ENCODE peak calls at places on chromosomes 4 and X, in five cellular contexts. T is effector memory CD8-positive, alpha-beta T cell; D is activated CD4-positive, alpha-beta T cell treated with anti-CD3 and anti-CD28 coated beads, Interleukin-2, amount 10 ng/mL, durations not matched to agents 7 days and 5 days; U is activated T-helper 1 cell treated with anti-CD3 and anti-CD28 coated beads, Interleukin-2, amount 50 U/mL, for 16 hours; K is iris pigment epithelial cell. V is an unnamed sample.

GRCh38 chrX:82230013-82230412 is 1028.1 kb downstream of the SH3BGRL start:
- DNase-seq in T (no peak), D (no peak), U (no peak), K (no peak), V (no peak)

GRCh38 chr4:153731239-153731638 is 28.6 kb downstream of the RNF175 start:
- DNase-seq in T (no peak), D (no peak), U (no peak), K (peak), V (peak)

GRCh38 chr4:53089940-53090729 is 228.0 kb downstream of the RASL11B start:
- DNase-seq in T (no peak), D (no peak), U (no peak), K (peak), V (no peak)

GRCh38 chr4:8439168-8439567 is 1.4 kb downstream of the ACOX3 start:
- DNase-seq in T (no peak), D (no peak), U (no peak), K (peak), V (no peak)

GRCh38 chrX:36859231-36859630 is 148.9 kb upstream of the FAM47C start:
- DNase-seq in T (no peak), D (no peak), U (no peak), K (no peak), V (no peak)

GRCh38 chr4:26931961-26932360 is 71.3 kb downstream of the STIM2 start:
- DNase-seq in T (no peak), D (no peak), U (no peak), K (peak), V (no peak)

GRCh38 chr4:30386266-30386895 is 333.8 kb upstream of the PCDH7 start:
- DNase-seq in T (no peak), D (no peak), U (no peak), K (peak), V (peak)

GRCh38 chr4:73690051-73690744 is 50.2 kb upstream of the CXCL8 start:
- DNase-seq in T (no peak), D (no peak), U (no peak), K (peak), V (peak)

GRCh38 chrX:108199691-108200090 is 108.1 kb downstream of the ATG4A start:
- DNase-seq in T (no peak), D (peak), U (no peak), K (peak), V (peak)

GRCh38 chr4:74920704-74921103 is 12.2 kb upstream of the PARM1 start:
- DNase-seq in T (no peak), D (no peak), U (no peak), K (no peak), V (no peak)

GRCh38 chr4:183984561-183984960 is 79.5 kb downstream of the STOX2 start:
- DNase-seq in T (no peak), D (no peak), U (no peak), K (no peak), V (no peak)

GRCh38 chr4:88599298-88599697 is 7.0 kb downstream of the HERC3 start:
- DNase-seq in T (no peak), D (no peak), U (no peak), K (peak), V (peak)

GRCh38 chr4:174669278-174669677 is 147.0 kb upstream of the HPGD start:
- DNase-seq in T (no peak), D (no peak), U (no peak), K (peak), V (peak)

GRCh38 chrX:152896450-152896849 is 1.4 kb upstream of the ZNF185 start:
- DNase-seq in T (no peak), D (no peak), U (no peak), K (no peak), V (peak)

GRCh38 chr4:98780111-98780549 is 121.7 kb upstream of the TSPAN5 start:
- DNase-seq in T (no peak), D (no peak), U (no peak), K (peak), V (no peak)

GRCh38 chr4:1035510-1035909 is 24.1 kb downstream of the FGFRL1 start:
- DNase-seq in T (no peak), D (no peak), U (no peak), K (no peak), V (no peak)

GRCh38 chr4:153510252-153511001 is 44.3 kb downstream of the TMEM131L start:
- DNase-seq in T (no peak), D (no peak), U (no peak), K (no peak), V (no peak)

GRCh38 chr4:160352637-160353036 is 1249.8 kb downstream of the RAPGEF2 start:
- DNase-seq in T (no peak), D (no peak), U (no peak), K (no peak), V (no peak)

GRCh38 chr4:53721276-53721675 is 130.0 kb upstream of the LNX1 start:
- DNase-seq in T (no peak), D (no peak), U (no peak), K (no peak), V (no peak)

GRCh38 chr4:73508651-73509050 is 27.1 kb downstream of the AFM start:
- DNase-seq in T (no peak), D (no peak), U (no peak), K (no peak), V (no peak)

GRCh38 chr4:150583287-150584197 is 1.6 kb downstream of the MAB21L2 start:
- DNase-seq in T (no peak), D (no peak), U (no peak), K (peak), V (no peak)

GRCh38 chr4:2264481-2265041 is 2.7 kb upstream of the MXD4 start:
- DNase-seq in T (no peak), D (no peak), U (no peak), K (no peak), V (no peak)

GRCh38 chr4:162163892-162164759 is at the start of gene FSTL5:
- DNase-seq in T (no peak), D (peak), U (no peak), K (peak), V (peak)

GRCh38 chr4:1746919-1747602 is 25.7 kb downstream of the TACC3 start:
- DNase-seq in T (no peak), D (no peak), U (no peak), K (no peak), V (no peak)

GRCh38 chr4:15469402-15470148 is at the start of gene CC2D2A:
- DNase-seq in T (no peak), D (no peak), U (no peak), K (peak), V (peak)

GRCh38 chr4:85147481-85148076 is 181.1 kb upstream of the WDFY3 start:
- DNase-seq in T (no peak), D (peak), U (no peak), K (peak), V (peak)

GRCh38 chrX:18360867-18361266 is 6.4 kb upstream of the SCML2 start:
- DNase-seq in T (no peak), D (no peak), U (no peak), K (peak), V (peak)

GRCh38 chr4:163164591-163164990 is 2.1 kb downstream of the NAF1 start:
- DNase-seq in T (no peak), D (no peak), U (no peak), K (peak), V (peak)

GRCh38 chr4:18691431-18692200 is 670.1 kb upstream of the LCORL start:
- DNase-seq in T (no peak), D (no peak), U (no peak), K (no peak), V (no peak)

GRCh38 chrX:113644426-113644825 is 803.8 kb upstream of the AMOT start:
- DNase-seq in T (no peak), D (no peak), U (no peak), K (no peak), V (peak)

GRCh38 chr4:675980-676870 is 1.9 kb downstream of the MYL5 start:
- DNase-seq in T (no peak), D (no peak), U (no peak), K (no peak), V (no peak)

GRCh38 chrX:154484255-154485149 is 1.9 kb downstream of the UBL4A start:
- DNase-seq in T (no peak), D (no peak), U (no peak), K (no peak), V (peak)

GRCh38 chrX:151973851-151974335 is 583 bp downstream of the GABRE start:
- DNase-seq in T (no peak), D (no peak), U (no peak), K (no peak), V (peak)

GRCh38 chrX:110284159-110284558 is 33.7 kb downstream of the AMMECR1 start:
- DNase-seq in T (no peak), D (no peak), U (no peak), K (peak), V (peak)

GRCh38 chr4:169305651-169306050 is 34.9 kb upstream of the SH3RF1 start:
- DNase-seq in T (no peak), D (no peak), U (no peak), K (peak), V (no peak)

GRCh38 chr4:3765271-3766206 is 646 bp upstream of the ADRA2C start:
- DNase-seq in T (no peak), D (no peak), U (no peak), K (peak), V (peak)

GRCh38 chr4:181661090-181661489 is 582.1 kb upstream of the TENM3 start:
- DNase-seq in T (no peak), D (no peak), U (no peak), K (peak), V (peak)

GRCh38 chrX:96713303-96713702 is 28.7 kb downstream of the DIAPH2 start:
- DNase-seq in T (no peak), D (no peak), U (no peak), K (no peak), V (no peak)

GRCh38 chr4:99808260-99808857 is 8.3 kb upstream of the DAPP1 start:
- DNase-seq in T (peak), D (peak), U (peak), K (peak), V (peak)

GRCh38 chrX:131201986-131202385 is 87.1 kb downstream of the IGSF1 start:
- DNase-seq in T (no peak), D (no peak), U (no peak), K (no peak), V (no peak)